ENCODE peak calls at places on chromosome 2, in four cellular contexts. T is fibroblast of lung, X is heart right ventricle, U is A549. Z is an unnamed sample. For H3K4me1, the result is how much of the 10 kb centered on the place peaks cover.

GRCh38 chr2:239883326-239884050 is 141.7 kb downstream of the NDUFA10 start:
- DNase-seq in U (no peak), X (no peak), T (no peak), Z (no peak)

GRCh38 chr2:55856936-55857335 is 66.6 kb downstream of the EFEMP1 start:
- DNase-seq in U (peak), X (no peak), T (peak), Z (no peak)

GRCh38 chr2:69272803-69273471 is 114.1 kb downstream of the GFPT1 start:
- DNase-seq in U (no peak), X (no peak), T (no peak), Z (no peak)

GRCh38 chr2:10329880-10330699 is 27.4 kb downstream of the HPCAL1 start:
- DNase-seq in U (peak), X (no peak), T (peak), Z (peak)

GRCh38 chr2:86073225-86073624 is 32.5 kb downstream of the POLR1A start:
- DNase-seq in T (no peak), X (no peak), U (no peak), Z (no peak)

GRCh38 chr2:2620604-2621003 is 289.5 kb upstream of the MYT1L start:
- DNase-seq in X (no peak), T (no peak), U (no peak), Z (no peak)

GRCh38 chr2:226669249-226669648 is 130.4 kb downstream of the IRS1 start:
- DNase-seq in T (peak), U (no peak), X (no peak), Z (no peak)

GRCh38 chr2:72040629-72041403 is 106.8 kb downstream of the CYP26B1 start:
- DNase-seq in T (peak), X (no peak), U (no peak), Z (no peak)

GRCh38 chr2:196927318-196928225 is 1.1 kb upstream of the PGAP1 start:
- DNase-seq in U (peak), T (peak), X (no peak), Z (peak)

GRCh38 chr2:175234153-175234552 is 52.6 kb upstream of the ATP5MC3 start:
- DNase-seq in X (no peak), T (no peak), U (no peak), Z (no peak)

GRCh38 chr2:169768262-169768995 is 30.2 kb upstream of the SSB start:
- DNase-seq in X (peak), U (no peak), T (no peak), Z (no peak)

GRCh38 chr2:227629435-227629834 is 12.1 kb downstream of the SCYGR4 start:
- DNase-seq in X (no peak), T (no peak), U (no peak), Z (no peak)

GRCh38 chr2:199457147-199458016 is at the start of gene SATB2:
- DNase-seq in T (peak), X (no peak), U (peak), Z (peak)

GRCh38 chr2:98280376-98281102 is 65.7 kb upstream of the CNGA3 start:
- DNase-seq in X (no peak), U (peak), T (no peak), Z (no peak)

GRCh38 chr2:221532641-221533040 is 39.5 kb downstream of the EPHA4 start:
- DNase-seq in U (no peak), T (no peak), X (no peak), Z (no peak)

GRCh38 chr2:221530653-221531037 is 41.5 kb downstream of the EPHA4 start:
- DNase-seq in U (no peak), T (no peak), X (no peak), Z (no peak)

GRCh38 chr2:221527759-221528444 is 44.2 kb downstream of the EPHA4 start:
- DNase-seq in U (no peak), T (peak), X (no peak), Z (no peak)

GRCh38 chr2:221529177-221529942 is 42.7 kb downstream of the EPHA4 start:
- DNase-seq in U (no peak), X (peak), T (no peak), Z (no peak)

GRCh38 chr2:221529943-221530652 is 42.0 kb downstream of the EPHA4 start:
- DNase-seq in U (peak), X (no peak), T (peak), Z (no peak)
- H3K4me1 ChIP-seq in U (under half), X (half or more), T (under half), Z (under half)

GRCh38 chr2:189498205-189498604 is 56.9 kb downstream of the WDR75 start:
- DNase-seq in T (no peak), U (peak), X (no peak), Z (no peak)
- TF ChIP-seq CTCF in T (peak), U (no peak), X (no peak), Z (no peak)

GRCh38 chr2:101985793-101986164 is 6.0 kb upstream of the IL1R2 start:
- DNase-seq in X (no peak), T (no peak), U (no peak), Z (no peak)

GRCh38 chr2:101984656-101985055 is 7.1 kb upstream of the IL1R2 start:
- DNase-seq in X (no peak), U (no peak), T (no peak), Z (no peak)

GRCh38 chr2:101986386-101986785 is 5.4 kb upstream of the IL1R2 start:
- DNase-seq in T (no peak), X (no peak), U (no peak), Z (peak)

GRCh38 chr2:101983928-101984327 is 7.8 kb upstream of the IL1R2 start:
- DNase-seq in T (no peak), U (no peak), X (no peak), Z (no peak)

DNA sequence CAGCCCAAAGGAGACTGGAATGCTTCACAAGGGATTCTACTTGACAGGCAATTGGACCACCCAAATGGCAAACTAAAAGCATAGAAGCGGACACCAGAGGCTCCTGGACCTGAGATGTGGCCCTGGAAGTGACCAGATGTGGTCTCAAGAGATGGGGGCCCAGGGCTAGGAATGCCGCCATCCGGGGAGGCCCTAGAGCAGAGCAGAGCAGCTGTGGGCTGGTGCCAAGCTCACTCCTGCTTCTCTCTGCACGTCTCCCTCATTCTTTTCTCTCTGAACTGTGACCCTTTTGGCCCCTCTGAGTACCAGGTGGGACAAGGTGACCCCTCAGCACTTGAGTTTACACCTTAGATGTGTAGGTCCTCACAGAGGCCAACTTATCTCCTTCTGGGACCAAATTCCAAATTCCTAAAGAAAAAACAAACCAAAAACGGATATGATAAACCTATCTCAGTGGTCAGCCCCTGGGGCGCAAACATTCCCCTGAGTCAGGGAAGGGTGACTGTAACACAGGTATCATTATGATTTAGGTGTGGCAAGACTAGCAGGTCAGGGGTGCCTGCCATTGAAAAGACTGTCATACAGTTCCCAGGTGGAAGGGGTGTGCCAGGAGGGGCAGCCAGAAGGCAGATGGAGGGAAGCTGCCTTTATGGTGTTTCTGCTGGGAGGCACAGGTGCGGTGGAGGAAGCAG is 6.5 kb upstream of the IL1R2 start:
- DNase-seq in X (no peak), U (no peak), T (no peak), Z (no peak)
- H3K4me1 ChIP-seq in X (under half), U (under half), T (under half), Z (under half)

GRCh38 chr2:39512941-39513340 is 75.9 kb upstream of the MAP4K3 start:
- DNase-seq in X (no peak), T (no peak), U (no peak), Z (no peak)
- TF ChIP-seq CTCF in X (no peak), T (no peak), U (no peak), Z (no peak)

GRCh38 chr2:47035615-47036488 is 119.3 kb downstream of the STPG4 start:
- DNase-seq in X (no peak), T (no peak), U (no peak), Z (no peak)

GRCh38 chr2:47034973-47035609 is 119.5 kb upstream of the MCFD2 start:
- DNase-seq in U (no peak), T (peak), X (no peak), Z (peak)

GRCh38 chr2:47037678-47038077 is 117.4 kb downstream of the STPG4 start:
- DNase-seq in U (no peak), T (no peak), X (no peak), Z (no peak)

GRCh38 chr2:47038656-47039501 is 116.2 kb downstream of the STPG4 start:
- DNase-seq in X (no peak), U (no peak), T (peak), Z (no peak)

GRCh38 chr2:47036489-47036769 is 118.7 kb downstream of the STPG4 start:
- DNase-seq in U (no peak), X (no peak), T (no peak), Z (no peak)
- H3K4me1 ChIP-seq in U (half or more), X (half or more), T (half or more), Z (half or more)

DNA sequence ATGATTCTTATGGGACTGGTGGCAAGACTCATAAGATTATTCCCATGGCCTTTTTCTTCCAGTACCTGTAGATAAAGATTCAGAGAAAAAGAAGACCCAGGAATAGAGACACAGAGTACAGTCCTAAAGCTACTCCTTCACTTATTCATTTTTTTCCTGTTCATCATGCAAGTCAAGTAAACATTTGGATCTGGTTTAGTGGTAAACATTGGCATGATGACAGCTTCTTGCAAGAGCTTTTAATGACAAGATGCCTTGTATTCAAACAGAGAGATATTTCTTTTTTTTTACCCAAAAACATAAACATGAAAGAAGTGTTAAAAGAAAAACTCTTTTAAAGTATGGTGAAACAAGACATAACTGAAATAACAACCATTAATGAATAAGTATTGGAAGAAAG is 20.2 kb downstream of the CXCR2 start:
- DNase-seq in T (no peak), U (no peak), X (no peak), Z (no peak)
- TF ChIP-seq CTCF in T (no peak), U (no peak), X (no peak), Z (no peak)

DNA sequence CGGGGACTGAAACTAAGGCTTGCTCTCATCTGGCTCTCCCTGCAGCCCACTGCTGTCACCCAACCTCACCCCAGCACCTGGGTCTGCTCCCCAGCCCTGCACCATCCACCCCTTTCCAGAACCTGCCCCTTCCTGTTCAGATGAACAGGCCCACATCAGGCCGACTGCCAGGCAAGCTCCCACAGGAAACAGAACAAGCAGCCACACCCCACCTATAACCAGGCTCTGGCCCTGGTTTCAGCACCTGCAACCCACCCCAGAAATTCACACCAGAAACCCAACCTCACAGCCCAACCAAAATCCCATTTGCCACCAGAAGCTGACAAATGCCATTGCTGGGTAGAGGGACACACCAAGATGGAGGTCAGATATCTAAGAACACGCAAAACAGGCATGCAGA is 159.2 kb upstream of the ID2 start:
- DNase-seq in U (no peak), X (no peak), T (no peak), Z (no peak)
- H3K4me1 ChIP-seq in U (under half), X (under half), T (under half), Z (under half)

GRCh38 chr2:21836766-21837543 is 713.2 kb downstream of the TDRD15 start:
- DNase-seq in T (peak), X (no peak), U (no peak), Z (no peak)

GRCh38 chr2:21836261-21836660 is 712.5 kb downstream of the TDRD15 start:
- DNase-seq in U (no peak), T (no peak), X (no peak), Z (no peak)

GRCh38 chr2:21837561-21837960 is 713.8 kb downstream of the TDRD15 start:
- DNase-seq in T (no peak), X (no peak), U (no peak), Z (no peak)

DNA sequence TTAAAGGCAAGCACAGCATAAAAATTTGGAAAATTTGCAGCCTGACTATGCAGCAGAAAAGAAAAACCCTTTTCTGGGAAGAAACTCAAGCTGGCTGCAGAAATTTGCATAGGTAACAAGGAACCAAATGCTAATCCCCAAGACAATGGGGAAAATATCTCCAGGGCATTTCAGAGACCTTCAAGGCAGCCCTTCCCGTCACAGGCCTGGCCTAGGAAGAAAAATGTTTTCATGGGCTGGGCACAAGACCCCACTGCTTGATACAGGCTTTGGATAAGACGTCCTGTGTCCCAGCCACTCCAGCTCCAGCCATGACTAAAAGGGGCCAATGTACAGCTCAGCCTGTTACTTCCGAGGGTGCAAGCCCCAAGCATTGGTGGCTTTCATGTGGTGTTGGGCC is 717.6 kb downstream of the TDRD15 start:
- DNase-seq in U (no peak), T (no peak), X (no peak), Z (no peak)
- TF ChIP-seq CTCF in U (no peak), T (no peak), X (no peak), Z (no peak)

GRCh38 chr2:96503637-96504243 is 1.4 kb downstream of the NEURL3 start:
- DNase-seq in T (no peak), U (no peak), X (no peak), Z (no peak)
- H3K4me1 ChIP-seq in T (under half), U (under half), X (under half), Z (under half)

DNA sequence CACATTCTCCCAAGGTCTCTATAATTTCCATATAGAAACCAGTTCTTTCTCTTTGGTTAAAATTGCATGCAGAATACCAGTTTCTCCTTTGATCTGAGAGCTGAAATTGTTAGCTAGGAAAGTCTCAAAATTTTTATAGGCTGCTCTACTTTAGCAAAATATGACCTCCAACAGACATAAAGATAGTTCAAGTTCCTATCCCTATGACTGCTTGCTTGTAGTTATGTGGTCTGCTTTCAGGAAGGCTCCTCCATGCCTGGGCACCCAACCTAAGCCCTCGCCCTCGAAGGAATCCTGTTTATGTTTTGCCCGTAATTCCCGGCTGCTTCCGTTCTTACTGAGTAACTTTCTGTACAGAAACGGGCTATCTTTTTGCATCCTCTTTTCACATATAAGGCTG is 28.0 kb upstream of the LTBP1 start:
- DNase-seq in X (no peak), T (no peak), U (no peak), Z (no peak)
- TF ChIP-seq CTCF in X (no peak), T (no peak), U (no peak), Z (no peak)